ENCODE peak calls at places on chromosome 3, in nine cellular contexts. M, D, O, Q, U, Y, J, F and X are unnamed samples.

GRCh38 chr3:159861369-159861987 is 127.2 kb upstream of the IL12A start:
- DNase-seq in M (no peak), D (no peak), O (no peak), Q (no peak), U (no peak), Y (no peak), J (no peak), F (no peak), X (no peak)

GRCh38 chr3:129505341-129505740 is 23.1 kb upstream of the RHO start:
- DNase-seq in M (no peak), D (no peak), O (no peak), Q (no peak), U (no peak), Y (no peak), J (no peak), F (no peak), X (no peak)

GRCh38 chr3:16059700-16060357 is 114.7 kb upstream of the GALNT15 start:
- DNase-seq in M (no peak), D (no peak), O (no peak), Q (no peak), U (no peak), Y (peak; percentile 20), J (no peak), F (no peak), X (no peak)

GRCh38 chr3:72538070-72538745 is 310.0 kb downstream of the SHQ1 start:
- DNase-seq in M (no peak), D (no peak), O (no peak), Q (no peak), U (no peak), Y (no peak), J (no peak), F (no peak), X (no peak)

GRCh38 chr3:177746259-177747021 is 549.2 kb upstream of the TBL1XR1 start:
- DNase-seq in M (no peak), D (no peak), O (no peak), Q (no peak), U (no peak), Y (no peak), J (no peak), F (no peak), X (no peak)

GRCh38 chr3:184645304-184645703 is 66.6 kb downstream of the MAGEF1 start:
- DNase-seq in M (no peak), D (no peak), O (peak; percentile 55), Q (no peak), U (no peak), Y (no peak), J (no peak), F (no peak), X (no peak)

GRCh38 chr3:187456268-187456667 is 88.1 kb downstream of the RTP4 start:
- DNase-seq in M (no peak), D (no peak), O (no peak), Q (no peak), U (peak; percentile 57), Y (no peak), J (no peak), F (no peak), X (no peak)

GRCh38 chr3:18308096-18308495 is 117.0 kb downstream of the SATB1 start:
- DNase-seq in M (no peak), D (no peak), O (no peak), Q (no peak), U (no peak), Y (no peak), J (no peak), F (no peak), X (no peak)

GRCh38 chr3:139574026-139574947 is 34.7 kb upstream of the RBP1 start:
- DNase-seq in M (no peak), D (peak; percentile 79), O (no peak), Q (no peak), U (peak; percentile 70), Y (no peak), J (no peak), F (no peak), X (no peak)

GRCh38 chr3:13009946-13010315 is 63.3 kb downstream of the IQSEC1 start:
- DNase-seq in M (no peak), D (no peak), O (peak; percentile 45), Q (no peak), U (no peak), Y (no peak), J (no peak), F (no peak), X (no peak)

GRCh38 chr3:15305366-15305844 is 27.0 kb downstream of the SH3BP5 start:
- DNase-seq in M (no peak), D (no peak), O (no peak), Q (no peak), U (no peak), Y (no peak), J (no peak), F (no peak), X (no peak)

GRCh38 chr3:46695962-46696922 is 2.8 kb upstream of the ALS2CL start:
- DNase-seq in M (no peak), D (peak; percentile 78), O (no peak), Q (no peak), U (peak; percentile 78), Y (no peak), J (peak; percentile 81), F (no peak), X (no peak)

GRCh38 chr3:169060037-169060436 is 603.5 kb downstream of the MECOM start:
- DNase-seq in M (no peak), D (no peak), O (no peak), Q (no peak), U (no peak), Y (no peak), J (no peak), F (no peak), X (no peak)
- TF ChIP-seq CTCF in M (no peak), D (no peak), O (no peak), Q (no peak), U (no peak), Y (no peak), J (no peak), F (no peak), X (no peak)

DNA sequence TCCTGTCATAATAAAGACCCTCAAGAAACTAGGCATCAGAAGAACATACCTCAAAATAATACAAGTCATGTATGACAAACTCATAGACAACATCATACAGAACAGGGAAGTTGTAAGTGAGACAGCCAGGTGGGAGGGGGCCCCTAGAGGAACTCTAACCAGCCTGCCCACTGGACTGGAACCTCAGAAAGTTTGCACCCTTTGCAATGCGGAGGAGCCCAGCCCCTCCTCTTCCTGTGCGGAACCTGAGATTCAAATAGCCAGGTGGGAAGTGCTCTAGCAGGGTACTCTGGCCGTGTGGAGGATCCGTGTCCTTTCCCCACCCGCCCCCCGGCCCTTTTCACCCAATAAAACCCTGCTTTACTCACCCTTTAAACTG is 387.0 kb upstream of the CBLB start:
- DNase-seq in M (no peak), D (no peak), O (no peak), Q (no peak), U (no peak), Y (no peak), J (no peak), F (no peak), X (no peak)
- H3K27ac ChIP-seq in M (no peak overlapping the region), D (no peak overlapping the region), O (no peak overlapping the region), Q (no peak overlapping the region), U (no peak overlapping the region), Y (no peak overlapping the region), J (no peak overlapping the region), F (peak overlapping the region; percentile 76), X (no peak overlapping the region)

GRCh38 chr3:147977001-147977400 is 567.8 kb downstream of the ZIC1 start:
- DNase-seq in M (no peak), D (no peak), O (no peak), Q (no peak), U (no peak), Y (no peak), J (no peak), F (no peak), X (no peak)
- TF ChIP-seq CTCF in M (no peak), D (no peak), O (no peak), Q (no peak), U (no peak), Y (no peak), J (no peak), F (no peak), X (no peak)

DNA sequence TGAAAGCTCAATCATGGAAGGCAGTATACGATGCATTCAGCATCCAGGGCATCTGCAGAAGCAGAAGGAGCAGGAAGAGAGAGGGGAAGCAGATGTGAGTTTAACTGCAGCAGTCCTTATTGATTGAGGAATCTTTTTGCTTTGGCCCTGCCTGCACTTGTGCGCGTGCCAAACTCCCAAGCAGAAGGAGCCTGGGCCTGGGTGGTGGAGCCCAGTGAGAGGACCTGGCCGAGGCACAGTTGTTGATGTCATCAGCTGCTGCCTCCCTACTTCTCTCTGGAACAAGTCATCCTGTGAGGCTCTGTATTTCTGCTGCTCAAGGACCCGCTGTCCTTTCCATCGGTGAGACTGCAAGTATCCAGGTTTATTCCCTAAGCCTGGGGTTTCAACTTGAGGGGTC is 65.5 kb upstream of the ROPN1 start:
- DNase-seq in M (no peak), D (peak; percentile 61), O (no peak), Q (no peak), U (peak; percentile 21), Y (no peak), J (no peak), F (no peak), X (no peak)
- H3K27ac ChIP-seq in M (no peak overlapping the region), D (peak overlapping the region; percentile 8), O (no peak overlapping the region), Q (no peak overlapping the region), U (no peak overlapping the region), Y (no peak overlapping the region), J (no peak overlapping the region), F (no peak overlapping the region), X (no peak overlapping the region)

GRCh38 chr3:142931222-142931621 is 32.3 kb downstream of the PAQR9 start:
- DNase-seq in M (peak; percentile 25), D (no peak), O (no peak), Q (peak; percentile 81), U (no peak), Y (no peak), J (no peak), F (no peak), X (no peak)

GRCh38 chr3:142934128-142934896 is 29.2 kb downstream of the PAQR9 start:
- DNase-seq in M (no peak), D (no peak), O (no peak), Q (no peak), U (no peak), Y (no peak), J (no peak), F (no peak), X (no peak)

GRCh38 chr3:142929109-142929508 is 34.4 kb downstream of the PAQR9 start:
- DNase-seq in M (peak; percentile 31), D (no peak), O (peak; percentile 61), Q (peak; percentile 67), U (peak; percentile 28), Y (peak; percentile 66), J (peak; percentile 24), F (no peak), X (peak; percentile 17)

GRCh38 chr3:142929890-142930289 is 33.6 kb downstream of the PAQR9 start:
- DNase-seq in M (no peak), D (no peak), O (no peak), Q (no peak), U (no peak), Y (no peak), J (no peak), F (no peak), X (no peak)

DNA sequence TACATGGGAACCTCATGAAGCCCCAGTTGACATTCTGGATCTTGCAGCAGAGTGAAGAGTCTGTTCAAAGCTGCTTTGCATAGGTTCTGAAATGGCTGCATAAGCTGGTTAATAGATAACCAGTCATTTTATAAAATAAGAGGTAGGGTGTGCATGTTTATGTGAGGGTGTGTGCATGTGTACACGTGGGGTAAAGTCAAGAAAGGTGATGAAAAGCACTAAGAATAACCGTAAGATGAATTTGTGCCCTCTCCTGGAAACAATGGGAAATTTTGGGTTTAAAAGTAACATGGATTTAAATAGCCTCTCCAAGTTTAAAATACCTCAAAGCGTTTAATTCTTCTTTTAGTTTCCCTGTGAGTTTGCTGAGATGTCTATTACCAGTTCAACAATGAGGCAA is 33.0 kb downstream of the PAQR9 start:
- DNase-seq in M (no peak), D (no peak), O (no peak), Q (no peak), U (no peak), Y (no peak), J (no peak), F (no peak), X (no peak)
- TF ChIP-seq CTCF in M (no peak), D (no peak), O (no peak), Q (no peak), U (no peak), Y (no peak), J (no peak), F (no peak), X (no peak)